ENCODE peak calls at places on chromosome 1, in six cellular contexts. E is cardiac fibroblast, J is thoracic aorta, R is GDM1, W is AG09309, D is mucosa of gallbladder. S is an unnamed sample.

GRCh38 chr1:236063919-236064673 is 794 bp downstream of the NID1 start:
- DNase-seq in E (peak), J (peak), R (no peak), W (no peak), D (peak), S (peak)

GRCh38 chr1:228995229-228995628 is 259.9 kb downstream of the RHOU start:
- DNase-seq in E (no peak), J (no peak), R (no peak), W (no peak), D (no peak), S (no peak)

GRCh38 chr1:24586970-24587820 is 31.3 kb downstream of the NCMAP start:
- DNase-seq in E (peak), J (no peak), R (peak), W (peak), D (peak), S (peak)

GRCh38 chr1:22584970-22585369 is 21.7 kb downstream of the EPHA8 start:
- DNase-seq in E (no peak), J (no peak), R (no peak), W (no peak), D (no peak), S (no peak)

GRCh38 chr1:182120411-182121258 is 59.1 kb upstream of the ZNF648 start:
- DNase-seq in E (peak), J (no peak), R (no peak), W (peak), D (peak), S (peak)

GRCh38 chr1:85571181-85571540 is 9.4 kb upstream of the CCN1 start:
- DNase-seq in E (no peak), J (no peak), R (no peak), W (no peak), D (no peak), S (no peak)

GRCh38 chr1:2865571-2866414 is 64.3 kb upstream of the TTC34 start:
- DNase-seq in E (no peak), J (no peak), R (no peak), W (no peak), D (no peak), S (no peak)

GRCh38 chr1:232726048-232726779 is 79.0 kb upstream of the MAP10 start:
- DNase-seq in E (no peak), J (no peak), R (peak), W (peak), D (no peak), S (no peak)

GRCh38 chr1:113835686-113836290 is 23.5 kb upstream of the RSBN1 start:
- DNase-seq in E (peak), J (no peak), R (no peak), W (no peak), D (peak), S (no peak)

GRCh38 chr1:156067262-156067661 is 6.3 kb downstream of the RAB25 start:
- DNase-seq in E (no peak), J (no peak), R (no peak), W (no peak), D (no peak), S (no peak)

GRCh38 chr1:246394121-246394520 is 113.0 kb downstream of the SMYD3 start:
- DNase-seq in E (no peak), J (no peak), R (no peak), W (no peak), D (no peak), S (no peak)

GRCh38 chr1:222286039-222286438 is 261.9 kb downstream of the HHIPL2 start:
- DNase-seq in E (no peak), J (no peak), R (no peak), W (no peak), D (peak), S (no peak)

GRCh38 chr1:18883636-18884418 is 18.5 kb downstream of the ALDH4A1 start:
- DNase-seq in E (peak), J (peak), R (peak), W (peak), D (peak), S (peak)

GRCh38 chr1:9904571-9904970 is 5.5 kb downstream of the CTNNBIP1 start:
- DNase-seq in E (no peak), J (no peak), R (no peak), W (no peak), D (no peak), S (no peak)

S was measured in testis.